ENCODE peak calls at places on chromosomes 7 and 10, in five cellular contexts. One of them, this sample, is unnamed.

GRCh38 chr10:7512487-7512886 is 101.7 kb upstream of the SFMBT2 start:
- DNase-seq in CD8-positive, alpha-beta memory T cell: no peak
- DNase-seq in activated CD8-positive, alpha-beta T cell treated with anti-CD3 and anti-CD28 coated beads for 36 hours: peak
- DNase-seq in A549: no peak
- DNase-seq in mammary epithelial cell: no peak
- DNase-seq in this sample: no peak

GRCh38 chr7:38525857-38526256 is 105.3 kb downstream of the AMPH start:
- DNase-seq in CD8-positive, alpha-beta memory T cell: no peak
- DNase-seq in activated CD8-positive, alpha-beta T cell treated with anti-CD3 and anti-CD28 coated beads for 36 hours: no peak
- DNase-seq in A549: no peak
- DNase-seq in mammary epithelial cell: no peak
- DNase-seq in this sample: no peak

GRCh38 chr7:140607441-140607989 is 33.1 kb downstream of the DENND2A start:
- DNase-seq in CD8-positive, alpha-beta memory T cell: no peak
- DNase-seq in activated CD8-positive, alpha-beta T cell treated with anti-CD3 and anti-CD28 coated beads for 36 hours: no peak
- DNase-seq in A549: no peak
- DNase-seq in mammary epithelial cell: peak
- DNase-seq in this sample: no peak

GRCh38 chr7:17786314-17786852 is 153.9 kb downstream of the SNX13 start:
- DNase-seq in CD8-positive, alpha-beta memory T cell: no peak
- DNase-seq in activated CD8-positive, alpha-beta T cell treated with anti-CD3 and anti-CD28 coated beads for 36 hours: no peak
- DNase-seq in A549: no peak
- DNase-seq in mammary epithelial cell: no peak
- DNase-seq in this sample: no peak

GRCh38 chr10:116721991-116722392 is 20.4 kb downstream of the HSPA12A start:
- DNase-seq in CD8-positive, alpha-beta memory T cell: no peak
- DNase-seq in activated CD8-positive, alpha-beta T cell treated with anti-CD3 and anti-CD28 coated beads for 36 hours: no peak
- DNase-seq in A549: no peak
- DNase-seq in mammary epithelial cell: no peak
- DNase-seq in this sample: no peak

GRCh38 chr7:158362912-158363905 is 224.4 kb downstream of the PTPRN2 start:
- DNase-seq in CD8-positive, alpha-beta memory T cell: no peak
- DNase-seq in activated CD8-positive, alpha-beta T cell treated with anti-CD3 and anti-CD28 coated beads for 36 hours: no peak
- DNase-seq in A549: no peak
- DNase-seq in mammary epithelial cell: no peak
- DNase-seq in this sample: no peak

GRCh38 chr7:102451371-102452054 is 13.2 kb downstream of the ALKBH4 start:
- DNase-seq in CD8-positive, alpha-beta memory T cell: no peak
- DNase-seq in activated CD8-positive, alpha-beta T cell treated with anti-CD3 and anti-CD28 coated beads for 36 hours: no peak
- DNase-seq in A549: no peak
- DNase-seq in mammary epithelial cell: peak
- DNase-seq in this sample: no peak

GRCh38 chr7:69599211-69599878 is 1.1 kb downstream of the AUTS2 start:
- DNase-seq in CD8-positive, alpha-beta memory T cell: no peak
- DNase-seq in activated CD8-positive, alpha-beta T cell treated with anti-CD3 and anti-CD28 coated beads for 36 hours: no peak
- DNase-seq in A549: peak
- DNase-seq in mammary epithelial cell: no peak
- DNase-seq in this sample: no peak

GRCh38 chr7:150969483-150969874 is 8.6 kb downstream of the KCNH2 start:
- DNase-seq in CD8-positive, alpha-beta memory T cell: no peak
- DNase-seq in activated CD8-positive, alpha-beta T cell treated with anti-CD3 and anti-CD28 coated beads for 36 hours: no peak
- DNase-seq in A549: no peak
- DNase-seq in mammary epithelial cell: no peak
- DNase-seq in this sample: no peak

This sample was measured in NCI-H2107.